ENCODE peak calls at places on chromosomes 7 and 10, in five cellular contexts. K, R, P, N and J are unnamed samples.

GRCh38 chr10:122863796-122864592 is 15.4 kb downstream of the FAM24B start:
- DNase-seq in K (no peak), P (no peak), N (no peak), R (no peak), J (no peak)

GRCh38 chr7:2008936-2009540 is 223.7 kb downstream of the MAD1L1 start:
- DNase-seq in R (no peak), K (no peak), P (peak; percentile 57), N (no peak), J (no peak)

GRCh38 chr7:8325067-8325466 is 63.1 kb upstream of the ICA1 start:
- DNase-seq in R (no peak), P (no peak), K (peak; percentile 20), N (no peak), J (no peak)

GRCh38 chr10:113980408-113981087 is 63.1 kb upstream of the ADRB1 start:
- DNase-seq in P (no peak), N (no peak), K (no peak), R (no peak), J (no peak)

GRCh38 chr7:151551820-151552219 is 32.1 kb upstream of the RHEB start:
- DNase-seq in P (no peak), N (no peak), R (no peak), K (no peak), J (no peak)

GRCh38 chr7:22572292-22572691 is 72.3 kb upstream of the STEAP1B start:
- DNase-seq in R (no peak), P (no peak), K (peak; percentile 52), N (no peak), J (no peak)

GRCh38 chr7:138934861-138935260 is 46.3 kb downstream of the KIAA1549 start:
- DNase-seq in P (no peak), K (peak; percentile 50), N (no peak), R (peak; percentile 27), J (no peak)

GRCh38 chr10:29317027-29317420 is 28.2 kb downstream of the LYZL1 start:
- DNase-seq in K (no peak), P (no peak), R (no peak), N (no peak), J (no peak)

GRCh38 chr10:80161321-80162084 is 29.0 kb downstream of the PLAC9 start:
- DNase-seq in N (no peak), K (no peak), P (no peak), R (no peak), J (no peak)

GRCh38 chr10:11488126-11488525 is 123.3 kb downstream of the USP6NL start:
- DNase-seq in R (no peak), P (no peak), N (no peak), K (no peak), J (no peak)

GRCh38 chr10:15427836-15428414 is 56.8 kb upstream of the FAM171A1 start:
- DNase-seq in N (no peak), R (no peak), P (no peak), K (peak; percentile 23), J (peak; percentile 13)

GRCh38 chr10:96906864-96907263 is 74.8 kb downstream of the LCOR start:
- DNase-seq in P (no peak), N (no peak), K (no peak), R (no peak), J (no peak)

GRCh38 chr7:27182285-27182827 is 2.7 kb downstream of the HOXA11 start:
- DNase-seq in R (no peak), K (no peak), P (peak; percentile 56), N (no peak), J (no peak)

GRCh38 chr10:127300868-127301321 is 104.5 kb upstream of the INSYN2A start:
- DNase-seq in K (no peak), P (no peak), N (no peak), R (no peak), J (no peak)

GRCh38 chr7:67738-68395 is 124.5 kb upstream of the FAM20C start:
- DNase-seq in R (no peak), N (peak; percentile 30), K (peak; percentile 83), P (peak; percentile 55), J (no peak)

GRCh38 chr7:35036361-35037171 is 719 bp downstream of the DPY19L1 start:
- DNase-seq in R (no peak), P (peak; percentile 71), K (peak; percentile 42), N (peak; percentile 76), J (no peak)

GRCh38 chr7:87505557-87506242 is 30.2 kb upstream of the ABCB4 start:
- DNase-seq in R (no peak), K (no peak), P (no peak), N (no peak), J (no peak)

DNA sequence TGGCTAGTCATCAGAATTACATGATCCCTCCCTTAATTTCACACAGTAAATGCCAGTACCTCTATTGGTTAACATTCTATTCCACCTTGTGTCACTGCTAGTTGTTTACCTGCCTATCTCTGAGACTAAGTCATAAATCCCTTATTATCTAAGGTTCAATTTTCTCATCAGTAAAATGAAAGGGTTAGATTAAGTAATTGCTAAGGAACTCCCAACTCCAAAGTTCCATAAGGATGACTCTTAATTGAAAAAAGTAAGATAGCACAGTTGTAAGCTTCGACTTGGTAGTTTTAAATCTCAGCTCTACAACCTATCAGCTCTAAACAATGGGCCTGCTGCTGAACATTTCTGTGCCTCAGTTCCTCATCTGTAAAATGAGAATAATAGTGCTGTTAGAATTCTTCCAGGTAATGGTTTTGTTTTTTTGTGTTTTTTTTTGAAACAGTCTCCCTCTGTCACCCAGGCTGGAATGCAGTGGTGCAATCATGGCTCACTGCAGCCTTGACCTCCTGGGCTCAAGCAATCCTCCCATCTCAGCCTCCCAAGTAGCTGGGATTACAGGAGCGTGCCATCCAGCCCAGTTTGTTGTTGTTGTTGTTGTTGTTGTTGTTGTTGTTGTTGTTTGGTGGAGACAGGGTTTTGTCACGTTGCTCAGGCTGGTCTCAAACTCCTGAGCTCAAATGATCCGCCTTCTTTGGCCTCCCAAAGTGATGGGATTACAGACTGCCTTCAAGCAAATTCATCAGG is 35.6 kb downstream of the SRPK2 start:
- DNase-seq in P (no peak), N (no peak), R (no peak), K (no peak), J (no peak)
- H3K27ac ChIP-seq in P (peak overlapping the region; percentile 36), N (peak overlapping the region; percentile 66), R (no peak overlapping the region), K (no peak overlapping the region), J (no peak overlapping the region)

DNA sequence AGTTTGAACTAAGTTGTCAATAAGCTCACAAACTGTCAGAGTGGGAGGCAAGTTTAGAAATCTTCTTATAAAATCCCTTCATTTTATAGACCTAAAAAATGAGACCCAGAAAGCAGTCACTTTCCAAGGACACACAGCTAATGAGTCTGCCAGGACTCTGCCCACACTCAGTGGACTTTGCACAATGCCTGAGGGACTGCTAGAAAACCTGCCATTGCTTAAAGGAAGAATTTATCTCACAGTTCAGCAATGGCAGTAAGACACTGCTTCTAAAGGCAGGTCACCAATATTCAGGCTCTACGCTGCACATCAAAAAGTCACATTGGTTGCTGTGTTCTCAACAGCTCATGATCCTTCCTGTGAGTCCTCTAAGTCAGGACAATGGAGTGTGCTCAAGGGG is 698.1 kb downstream of the GRID1 start:
- DNase-seq in N (no peak), P (no peak), R (no peak), K (no peak), J (no peak)
- H3K27ac ChIP-seq in N (no peak overlapping the region), P (no peak overlapping the region), R (no peak overlapping the region), K (no peak overlapping the region), J (no peak overlapping the region)

GRCh38 chr7:112014347-112014746 is 191.9 kb downstream of the DOCK4 start:
- DNase-seq in R (no peak), K (no peak), N (no peak), P (no peak), J (no peak)
- H3K27ac ChIP-seq in R (no peak overlapping the region), K (no peak overlapping the region), N (no peak overlapping the region), P (no peak overlapping the region), J (no peak overlapping the region)

GRCh38 chr10:12874501-12874900 is 127.0 kb downstream of the CCDC3 start:
- DNase-seq in K (no peak), N (no peak), R (no peak), P (no peak), J (no peak)

GRCh38 chr10:12868229-12868628 is 133.3 kb downstream of the CCDC3 start:
- DNase-seq in K (no peak), P (no peak), N (no peak), R (no peak), J (no peak)

GRCh38 chr10:12873172-12873571 is 128.3 kb downstream of the CCDC3 start:
- DNase-seq in R (no peak), K (no peak), P (no peak), N (no peak), J (no peak)

GRCh38 chr10:12872577-12872976 is 128.9 kb downstream of the CCDC3 start:
- DNase-seq in K (no peak), N (no peak), P (no peak), R (no peak), J (no peak)

DNA sequence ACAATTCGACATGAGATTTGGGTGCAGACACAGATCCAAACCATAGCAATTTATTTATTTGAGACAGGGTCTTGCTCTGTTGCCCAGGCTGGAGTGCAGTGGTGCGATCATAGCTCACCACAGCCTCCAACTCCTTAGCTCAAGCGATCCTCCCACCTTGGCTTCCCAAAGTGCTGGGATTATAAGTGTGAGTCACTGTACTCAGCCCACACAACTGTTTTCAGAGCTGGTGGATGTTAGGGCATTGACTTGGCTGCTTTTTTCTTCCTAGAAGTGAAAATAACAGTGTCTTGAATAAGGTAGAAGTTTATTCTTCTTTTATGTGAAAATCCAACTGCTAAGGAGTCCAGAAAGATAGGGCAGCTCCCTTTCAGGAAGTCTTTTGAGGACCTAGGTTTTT is 132.1 kb downstream of the CCDC3 start:
- DNase-seq in R (no peak), K (no peak), N (no peak), P (no peak), J (no peak)
- H3K27ac ChIP-seq in R (no peak overlapping the region), K (no peak overlapping the region), N (no peak overlapping the region), P (no peak overlapping the region), J (no peak overlapping the region)